ENCODE peak calls at places on chromosomes 16 and 17, in ten cellular contexts. D is breast epithelium, K is left lung, N is BE2C, V is heart left ventricle, G is vagina, X is heart right ventricle, A is cardiac muscle cell, R is colonic mucosa, I is stomach. Y is an unnamed sample.

GRCh38 chr17:37134050-37134449 is 185.3 kb downstream of the AATF start:
- DNase-seq in K (no peak), R (no peak), G (no peak), A (peak; percentile 55), I (no peak), X (no peak), D (no peak), N (peak; percentile 57), V (no peak), Y (no peak)

GRCh38 chr17:9725575-9725974 is 65.8 kb downstream of the DHRS7C start:
- DNase-seq in I (no peak), V (no peak), X (no peak), A (no peak), R (no peak), K (no peak), G (no peak), D (peak; percentile 33), N (no peak), Y (no peak)

GRCh38 chr17:66541461-66542182 is 239.2 kb downstream of the PRKCA start:
- DNase-seq in K (no peak), D (no peak), G (no peak), X (peak; percentile 26), V (peak; percentile 42), A (no peak), R (peak; percentile 30), I (no peak), N (no peak), Y (no peak)

GRCh38 chr17:49197346-49197998 is 12.9 kb downstream of the GNGT2 start:
- DNase-seq in V (no peak), I (no peak), R (no peak), D (no peak), A (no peak), G (no peak), N (no peak), X (no peak), K (no peak), Y (no peak)

GRCh38 chr16:82660078-82660645 is 33.4 kb downstream of the CDH13 start:
- DNase-seq in I (no peak), K (no peak), G (no peak), X (no peak), D (no peak), N (no peak), A (no peak), R (no peak), V (no peak), Y (no peak)

GRCh38 chr16:56576585-56577299 is 11.9 kb downstream of the MT4 start:
- DNase-seq in I (peak; percentile 87), A (peak; percentile 49), D (peak; percentile 91), K (peak; percentile 82), X (peak; percentile 59), V (peak; percentile 59), R (peak; percentile 91), G (no peak), N (peak; percentile 77), Y (peak; percentile 84)

GRCh38 chr16:58022601-58023371 is 2.8 kb upstream of the MMP15 start:
- DNase-seq in A (no peak), K (peak; percentile 84), V (peak; percentile 88), R (peak; percentile 77), G (no peak), N (peak; percentile 77), I (peak; percentile 87), X (peak; percentile 76), D (peak; percentile 47), Y (peak; percentile 97)

GRCh38 chr16:10405386-10405939 is 19.6 kb downstream of the ATF7IP2 start:
- DNase-seq in V (peak; percentile 36), K (no peak), A (no peak), I (no peak), G (no peak), D (no peak), R (no peak), X (peak; percentile 60), N (no peak), Y (no peak)

GRCh38 chr17:82664276-82664575 is 16.0 kb upstream of the WDR45B start:
- DNase-seq in R (no peak), V (no peak), A (no peak), G (no peak), N (no peak), D (no peak), K (no peak), X (no peak), I (no peak), Y (no peak)

GRCh38 chr17:34386925-34387550 is 24.0 kb upstream of the CCL1 start:
- DNase-seq in D (no peak), G (peak; percentile 77), I (no peak), X (no peak), V (no peak), A (no peak), N (no peak), R (no peak), K (no peak), Y (no peak)

GRCh38 chr17:50307654-50308053 is 33.4 kb downstream of the TMEM92 start:
- DNase-seq in I (peak; percentile 84), G (no peak), K (no peak), V (no peak), D (no peak), X (no peak), A (no peak), N (no peak), R (no peak), Y (no peak)

GRCh38 chr17:22251493-22251892 is 559.2 kb downstream of the KCNJ18 start:
- DNase-seq in R (no peak), X (no peak), A (no peak), K (no peak), I (no peak), V (no peak), D (no peak), N (no peak), G (no peak), Y (no peak)

GRCh38 chr17:80491478-80492342 is 15.3 kb upstream of the NPTX1 start:
- DNase-seq in G (no peak), I (no peak), N (peak; percentile 60), V (no peak), X (no peak), R (no peak), K (no peak), A (no peak), D (no peak), Y (no peak)

GRCh38 chr16:88671806-88672205 is 8.9 kb upstream of the MVD start:
- DNase-seq in K (no peak), I (no peak), X (no peak), A (no peak), G (no peak), V (no peak), R (no peak), D (no peak), N (no peak), Y (no peak)

DNA sequence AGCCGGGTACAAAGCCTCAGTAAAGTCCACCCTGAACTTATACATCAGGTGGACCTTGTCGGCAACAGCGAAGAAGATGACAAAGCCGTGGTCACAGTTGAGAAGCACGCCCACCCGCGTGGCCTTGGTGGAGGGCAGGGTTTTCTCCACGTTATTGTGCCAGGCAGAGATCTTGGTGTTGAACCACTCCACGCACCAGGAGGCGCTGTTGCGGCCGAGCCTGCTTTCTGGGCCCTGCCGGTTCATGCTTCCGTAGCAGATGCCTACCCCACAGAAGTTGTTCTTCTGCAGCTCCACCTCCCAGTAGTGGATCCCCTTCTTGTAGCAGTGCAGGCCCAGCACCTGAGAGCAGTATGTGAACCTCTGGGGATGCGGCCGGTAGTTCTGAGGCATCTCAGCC is 22.1 kb downstream of the TRIM25 start:
- DNase-seq in I (peak; percentile 40), N (peak; percentile 29), D (no peak), G (no peak), X (no peak), V (no peak), K (no peak), R (no peak), A (no peak), Y (peak; percentile 34)
- H3K9me3 ChIP-seq in I (peaks cover 14% of the 10 kb centered on the region), N (no peaks in the 10 kb centered on the region), D (peaks cover 9% of the 10 kb centered on the region), G (no peaks in the 10 kb centered on the region), X (peaks cover 13% of the 10 kb centered on the region), V (peaks cover 9% of the 10 kb centered on the region), K (no peaks in the 10 kb centered on the region), R (no peaks in the 10 kb centered on the region), A (no peaks in the 10 kb centered on the region), Y (no peaks in the 10 kb centered on the region)

GRCh38 chr17:18921912-18922451 is 30.0 kb upstream of the SLC5A10 start:
- DNase-seq in G (no peak), K (no peak), V (no peak), A (no peak), X (no peak), N (no peak), R (peak; percentile 52), I (no peak), D (no peak), Y (peak; percentile 64)
- H3K36me3 ChIP-seq in G (peaks cover under 1% of the 10 kb centered on the region), K (no peaks in the 10 kb centered on the region), V (no peaks in the 10 kb centered on the region), A (peaks cover 3% of the 10 kb centered on the region), X (peaks cover 41% of the 10 kb centered on the region), N (no peaks in the 10 kb centered on the region), R (no peaks in the 10 kb centered on the region), I (peaks cover 33% of the 10 kb centered on the region), D (no peaks in the 10 kb centered on the region), Y (peaks cover 5% of the 10 kb centered on the region)

GRCh38 chr16:35687781-35688180 is 2228.4 kb downstream of the TP53TG3F start:
- DNase-seq in I (no peak), N (no peak), V (no peak), K (no peak), X (no peak), D (no peak), G (no peak), A (no peak), R (no peak), Y (no peak)

GRCh38 chr16:35687071-35687470 is 2227.7 kb downstream of the TP53TG3F start:
- DNase-seq in I (no peak), N (no peak), X (no peak), D (no peak), A (no peak), R (no peak), G (peak; percentile 64), V (no peak), K (no peak), Y (no peak)

GRCh38 chr16:35689764-35690163 is 2230.4 kb downstream of the TP53TG3F start:
- DNase-seq in D (no peak), R (no peak), N (no peak), X (no peak), A (no peak), K (no peak), G (no peak), I (no peak), V (no peak), Y (no peak)

GRCh38 chr16:35686595-35686994 is 2227.2 kb downstream of the TP53TG3F start:
- DNase-seq in A (no peak), K (no peak), G (no peak), I (no peak), X (no peak), V (no peak), N (no peak), D (no peak), R (no peak), Y (no peak)

DNA sequence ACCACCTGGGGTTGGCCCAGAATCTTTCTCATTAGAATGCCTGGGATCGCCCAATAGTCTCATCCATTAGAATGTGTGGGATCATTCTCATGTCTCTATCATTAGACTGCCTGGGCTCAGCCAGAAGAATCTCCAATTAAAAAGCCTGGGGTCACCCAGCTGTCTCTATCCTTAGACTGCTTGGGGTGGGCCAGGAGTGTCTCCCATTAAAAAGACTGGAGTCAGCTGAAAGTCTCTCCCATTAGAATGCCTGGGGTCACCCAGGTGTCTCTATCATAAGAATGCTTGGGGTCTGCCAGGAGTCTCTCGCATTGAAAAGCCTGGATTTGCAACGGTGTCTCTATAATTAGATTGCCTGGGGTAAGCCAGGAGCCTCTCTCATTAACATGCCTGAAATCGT is 2225.7 kb downstream of the TP53TG3F start:
- DNase-seq in R (no peak), G (peak; percentile 52), N (no peak), X (no peak), V (no peak), A (no peak), K (no peak), I (no peak), D (no peak), Y (no peak)
- H3K9me3 ChIP-seq in R (no peaks in the 10 kb centered on the region), G (no peaks in the 10 kb centered on the region), N (no peaks in the 10 kb centered on the region), X (peaks cover 11% of the 10 kb centered on the region), V (no peaks in the 10 kb centered on the region), A (no peaks in the 10 kb centered on the region), K (no peaks in the 10 kb centered on the region), I (peaks cover 83% of the 10 kb centered on the region), D (peaks cover 63% of the 10 kb centered on the region), Y (no peaks in the 10 kb centered on the region)

GRCh38 chr17:30788918-30789317 is 35.6 kb downstream of the CRLF3 start:
- DNase-seq in N (no peak), I (no peak), A (no peak), X (no peak), K (no peak), V (no peak), R (no peak), D (no peak), G (no peak), Y (no peak)
- H3K36me3 ChIP-seq in N (peaks cover 9% of the 10 kb centered on the region), I (peaks cover 90% of the 10 kb centered on the region), A (peaks cover 55% of the 10 kb centered on the region), X (peaks cover 99% of the 10 kb centered on the region), K (no peaks in the 10 kb centered on the region), V (no peaks in the 10 kb centered on the region), R (peaks cover 8% of the 10 kb centered on the region), D (no peaks in the 10 kb centered on the region), G (peaks cover 72% of the 10 kb centered on the region), Y (peaks cover 4% of the 10 kb centered on the region)

Y was measured in thyroid gland.